ENCODE peak calls at places on chromosomes 6 and 20, in nine cellular contexts. One of them, this sample, is unnamed.

GRCh38 chr6:78666764-78667163 is 200.6 kb upstream of the IRAK1BP1 start:
- DNase-seq in suprapubic skin: no peak
- DNase-seq in K562: no peak
- DNase-seq in endothelial cell of umbilical vein: no peak
- DNase-seq in SK-N-MC: no peak
- DNase-seq in HCT116: no peak
- DNase-seq in GM12878: no peak
- DNase-seq in transverse colon: no peak
- DNase-seq in GM23338: no peak
- DNase-seq in this sample: no peak

GRCh38 chr20:44038681-44039123 is 124.0 kb downstream of the TOX2 start:
- DNase-seq in suprapubic skin: peak; percentile 54
- DNase-seq in K562: no peak
- DNase-seq in endothelial cell of umbilical vein: no peak
- DNase-seq in SK-N-MC: no peak
- DNase-seq in HCT116: no peak
- DNase-seq in GM12878: no peak
- DNase-seq in transverse colon: no peak
- DNase-seq in GM23338: no peak
- DNase-seq in this sample: no peak

GRCh38 chr20:6513586-6513985 is 253.9 kb upstream of the BMP2 start:
- DNase-seq in suprapubic skin: no peak
- DNase-seq in K562: no peak
- DNase-seq in endothelial cell of umbilical vein: no peak
- DNase-seq in SK-N-MC: no peak
- DNase-seq in HCT116: no peak
- DNase-seq in GM12878: no peak
- DNase-seq in transverse colon: no peak
- DNase-seq in GM23338: no peak
- DNase-seq in this sample: no peak

GRCh38 chr6:2429032-2429431 is 183.6 kb upstream of the GMDS start:
- DNase-seq in suprapubic skin: no peak
- DNase-seq in K562: no peak
- DNase-seq in endothelial cell of umbilical vein: no peak
- DNase-seq in SK-N-MC: no peak
- DNase-seq in HCT116: no peak
- DNase-seq in GM12878: no peak
- DNase-seq in transverse colon: no peak
- DNase-seq in GM23338: no peak
- DNase-seq in this sample: no peak

GRCh38 chr20:46784450-46785127 is 75.1 kb downstream of the SLC2A10 start:
- DNase-seq in suprapubic skin: no peak
- DNase-seq in K562: no peak
- DNase-seq in endothelial cell of umbilical vein: no peak
- DNase-seq in SK-N-MC: no peak
- DNase-seq in HCT116: no peak
- DNase-seq in GM12878: no peak
- DNase-seq in transverse colon: no peak
- DNase-seq in GM23338: no peak
- DNase-seq in this sample: no peak

GRCh38 chr20:35523298-35523888 is 6.1 kb downstream of the C20orf173 start:
- DNase-seq in suprapubic skin: no peak
- DNase-seq in K562: peak; percentile 59
- DNase-seq in endothelial cell of umbilical vein: no peak
- DNase-seq in SK-N-MC: no peak
- DNase-seq in HCT116: no peak
- DNase-seq in GM12878: no peak
- DNase-seq in transverse colon: no peak
- DNase-seq in GM23338: peak; percentile 81
- DNase-seq in this sample: no peak

GRCh38 chr6:33118525-33119123 is 42.8 kb downstream of the HLA-DPB1 start:
- DNase-seq in suprapubic skin: no peak
- DNase-seq in K562: peak; percentile 72
- DNase-seq in endothelial cell of umbilical vein: peak; percentile 57
- DNase-seq in SK-N-MC: peak; percentile 44
- DNase-seq in HCT116: peak; percentile 46
- DNase-seq in GM12878: no peak
- DNase-seq in transverse colon: no peak
- DNase-seq in GM23338: peak; percentile 80
- DNase-seq in this sample: no peak

GRCh38 chr6:56542367-56543331 is 100.0 kb downstream of the DST start:
- DNase-seq in suprapubic skin: peak; percentile 97
- DNase-seq in K562: peak; percentile 96
- DNase-seq in endothelial cell of umbilical vein: peak; percentile 97
- DNase-seq in SK-N-MC: peak; percentile 70
- DNase-seq in HCT116: peak; percentile 92
- DNase-seq in GM12878: peak; percentile 91
- DNase-seq in transverse colon: peak; percentile 94
- DNase-seq in GM23338: peak; percentile 96
- DNase-seq in this sample: peak; percentile 93

GRCh38 chr6:169313347-169314010 is 59.8 kb upstream of the THBS2 start:
- DNase-seq in suprapubic skin: no peak
- DNase-seq in K562: no peak
- DNase-seq in endothelial cell of umbilical vein: no peak
- DNase-seq in SK-N-MC: no peak
- DNase-seq in HCT116: no peak
- DNase-seq in GM12878: no peak
- DNase-seq in transverse colon: no peak
- DNase-seq in GM23338: no peak
- DNase-seq in this sample: no peak

GRCh38 chr6:45375449-45375848 is 2.3 kb downstream of the SUPT3H start:
- DNase-seq in suprapubic skin: no peak
- DNase-seq in K562: peak; percentile 31
- DNase-seq in endothelial cell of umbilical vein: no peak
- DNase-seq in SK-N-MC: no peak
- DNase-seq in HCT116: no peak
- DNase-seq in GM12878: no peak
- DNase-seq in transverse colon: no peak
- DNase-seq in GM23338: no peak
- DNase-seq in this sample: no peak

GRCh38 chr6:158767714-158768113 is 51.5 kb downstream of the EZR start:
- DNase-seq in suprapubic skin: no peak
- DNase-seq in K562: no peak
- DNase-seq in endothelial cell of umbilical vein: no peak
- DNase-seq in SK-N-MC: no peak
- DNase-seq in HCT116: no peak
- DNase-seq in GM12878: no peak
- DNase-seq in transverse colon: peak; percentile 46
- DNase-seq in GM23338: no peak
- DNase-seq in this sample: no peak

GRCh38 chr6:20403766-20404640 is 2.3 kb downstream of the E2F3 start:
- DNase-seq in suprapubic skin: peak; percentile 81
- DNase-seq in K562: peak; percentile 93
- DNase-seq in endothelial cell of umbilical vein: peak; percentile 89
- DNase-seq in SK-N-MC: no peak
- DNase-seq in HCT116: peak; percentile 12
- DNase-seq in GM12878: no peak
- DNase-seq in transverse colon: peak; percentile 22
- DNase-seq in GM23338: peak; percentile 69
- DNase-seq in this sample: no peak

GRCh38 chr20:1844723-1845523 is 50.3 kb upstream of the SIRPA start:
- DNase-seq in suprapubic skin: no peak
- DNase-seq in K562: no peak
- DNase-seq in endothelial cell of umbilical vein: peak; percentile 29
- DNase-seq in SK-N-MC: no peak
- DNase-seq in HCT116: no peak
- DNase-seq in GM12878: peak; percentile 80
- DNase-seq in transverse colon: peak; percentile 64
- DNase-seq in GM23338: no peak
- DNase-seq in this sample: no peak

GRCh38 chr6:53706525-53706924 is 41.0 kb upstream of the KLHL31 start:
- DNase-seq in suprapubic skin: no peak
- DNase-seq in K562: no peak
- DNase-seq in endothelial cell of umbilical vein: peak; percentile 19
- DNase-seq in SK-N-MC: no peak
- DNase-seq in HCT116: no peak
- DNase-seq in GM12878: no peak
- DNase-seq in transverse colon: no peak
- DNase-seq in GM23338: no peak
- DNase-seq in this sample: no peak

GRCh38 chr6:3403244-3404154 is 53.4 kb downstream of the SLC22A23 start:
- DNase-seq in suprapubic skin: no peak
- DNase-seq in K562: no peak
- DNase-seq in endothelial cell of umbilical vein: peak; percentile 15
- DNase-seq in SK-N-MC: no peak
- DNase-seq in HCT116: no peak
- DNase-seq in GM12878: no peak
- DNase-seq in transverse colon: peak; percentile 83
- DNase-seq in GM23338: peak; percentile 49
- DNase-seq in this sample: no peak

GRCh38 chr6:133551436-133551835 is 310.3 kb downstream of the EYA4 start:
- DNase-seq in suprapubic skin: no peak
- DNase-seq in K562: no peak
- DNase-seq in endothelial cell of umbilical vein: no peak
- DNase-seq in SK-N-MC: no peak
- DNase-seq in HCT116: no peak
- DNase-seq in GM12878: no peak
- DNase-seq in transverse colon: no peak
- DNase-seq in GM23338: no peak
- DNase-seq in this sample: no peak

GRCh38 chr20:432208-432607 is 24.1 kb downstream of the RBCK1 start:
- DNase-seq in suprapubic skin: no peak
- DNase-seq in K562: no peak
- DNase-seq in endothelial cell of umbilical vein: no peak
- DNase-seq in SK-N-MC: no peak
- DNase-seq in HCT116: no peak
- DNase-seq in GM12878: no peak
- DNase-seq in transverse colon: no peak
- DNase-seq in GM23338: no peak
- DNase-seq in this sample: no peak

GRCh38 chr20:427849-428657 is 20.0 kb downstream of the RBCK1 start:
- DNase-seq in suprapubic skin: no peak
- DNase-seq in K562: no peak
- DNase-seq in endothelial cell of umbilical vein: no peak
- DNase-seq in SK-N-MC: no peak
- DNase-seq in HCT116: no peak
- DNase-seq in GM12878: no peak
- DNase-seq in transverse colon: no peak
- DNase-seq in GM23338: no peak
- DNase-seq in this sample: no peak

GRCh38 chr20:431012-431904 is 23.2 kb downstream of the RBCK1 start:
- DNase-seq in suprapubic skin: no peak
- DNase-seq in K562: peak; percentile 71
- DNase-seq in endothelial cell of umbilical vein: peak; percentile 76
- DNase-seq in SK-N-MC: no peak
- DNase-seq in HCT116: peak; percentile 69
- DNase-seq in GM12878: no peak
- DNase-seq in transverse colon: peak; percentile 59
- DNase-seq in GM23338: peak; percentile 83
- DNase-seq in this sample: no peak

GRCh38 chr20:428658-429200 is 20.6 kb downstream of the RBCK1 start:
- DNase-seq in suprapubic skin: no peak
- DNase-seq in K562: no peak
- DNase-seq in endothelial cell of umbilical vein: no peak
- DNase-seq in SK-N-MC: no peak
- DNase-seq in HCT116: no peak
- DNase-seq in GM12878: no peak
- DNase-seq in transverse colon: no peak
- DNase-seq in GM23338: peak; percentile 60
- DNase-seq in this sample: no peak

GRCh38 chr20:430091-430999 is 22.2 kb downstream of the RBCK1 start:
- DNase-seq in suprapubic skin: no peak
- DNase-seq in K562: no peak
- DNase-seq in endothelial cell of umbilical vein: no peak
- DNase-seq in SK-N-MC: no peak
- DNase-seq in HCT116: no peak
- DNase-seq in GM12878: no peak
- DNase-seq in transverse colon: no peak
- DNase-seq in GM23338: no peak
- DNase-seq in this sample: peak; percentile 46
- H3K36me3 ChIP-seq in suprapubic skin: peaks cover 65% of the 10 kb centered on the region
- H3K36me3 ChIP-seq in K562: peaks cover 29% of the 10 kb centered on the region
- H3K36me3 ChIP-seq in endothelial cell of umbilical vein: peaks cover 25% of the 10 kb centered on the region
- H3K36me3 ChIP-seq in SK-N-MC: peaks cover 14% of the 10 kb centered on the region
- H3K36me3 ChIP-seq in HCT116: peaks cover 16% of the 10 kb centered on the region
- H3K36me3 ChIP-seq in GM12878: peaks cover 16% of the 10 kb centered on the region
- H3K36me3 ChIP-seq in transverse colon: no peaks in the 10 kb centered on the region
- H3K36me3 ChIP-seq in GM23338: no peaks in the 10 kb centered on the region
- H3K36me3 ChIP-seq in this sample: peaks cover 78% of the 10 kb centered on the region

DNA sequence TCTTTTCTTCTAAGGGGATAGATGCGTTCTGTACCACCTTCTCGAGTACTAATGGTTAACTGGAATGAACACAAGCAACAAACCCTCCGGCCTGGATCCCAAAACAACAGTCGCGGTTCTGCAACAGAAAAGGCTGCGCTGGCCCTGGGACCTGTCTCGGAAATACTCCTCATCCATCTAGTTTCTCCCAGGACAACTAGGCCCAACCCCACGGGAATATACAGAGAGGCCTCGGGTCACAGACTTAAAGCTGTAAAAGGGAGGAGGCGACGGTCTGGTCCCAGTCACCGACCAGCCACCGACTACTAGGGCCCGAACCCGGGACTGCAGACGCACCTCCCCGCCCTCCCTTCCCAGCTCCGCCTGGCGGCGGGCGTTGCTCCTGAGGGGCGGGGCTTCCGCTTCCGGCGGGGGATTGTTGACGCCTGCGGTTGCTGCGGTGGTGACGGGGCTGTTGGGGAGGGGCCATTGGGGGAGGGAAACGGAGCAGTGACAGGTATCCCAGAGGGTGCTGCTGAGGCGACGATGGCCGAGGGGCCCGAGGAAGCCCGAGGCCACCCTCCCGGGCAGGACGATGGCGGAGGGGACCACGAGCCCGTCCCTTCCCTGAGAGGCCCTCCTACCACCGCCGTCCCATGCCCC is at the start of gene FAM8A1:
- DNase-seq in suprapubic skin: peak; percentile 96
- DNase-seq in K562: peak; percentile 99
- DNase-seq in endothelial cell of umbilical vein: peak; percentile 84
- DNase-seq in SK-N-MC: peak; percentile 37
- DNase-seq in HCT116: peak; percentile 84
- DNase-seq in GM12878: peak; percentile 66
- DNase-seq in transverse colon: peak; percentile 98
- DNase-seq in GM23338: peak; percentile 97
- DNase-seq in this sample: peak; percentile 98
- TF ChIP-seq POLR2AphosphoS5 in suprapubic skin: peak; percentile 83
- TF ChIP-seq POLR2AphosphoS5 in K562: peak; percentile 85
- TF ChIP-seq POLR2AphosphoS5 in endothelial cell of umbilical vein: peak; percentile 74
- TF ChIP-seq POLR2AphosphoS5 in SK-N-MC: peak; percentile 93
- TF ChIP-seq POLR2AphosphoS5 in HCT116: peak; percentile 94
- TF ChIP-seq POLR2AphosphoS5 in GM12878: peak; percentile 26
- TF ChIP-seq POLR2AphosphoS5 in transverse colon: peak; percentile 89
- TF ChIP-seq POLR2AphosphoS5 in GM23338: peak; percentile 87
- TF ChIP-seq POLR2AphosphoS5 in this sample: peak; percentile 95

GRCh38 chr6:143860111-143860510 is 4.2 kb upstream of the ZC2HC1B start:
- DNase-seq in suprapubic skin: no peak
- DNase-seq in K562: no peak
- DNase-seq in endothelial cell of umbilical vein: no peak
- DNase-seq in SK-N-MC: no peak
- DNase-seq in HCT116: no peak
- DNase-seq in GM12878: no peak
- DNase-seq in transverse colon: no peak
- DNase-seq in GM23338: no peak
- DNase-seq in this sample: no peak

GRCh38 chr6:143857651-143858050 is 6.6 kb upstream of the ZC2HC1B start:
- DNase-seq in suprapubic skin: no peak
- DNase-seq in K562: no peak
- DNase-seq in endothelial cell of umbilical vein: no peak
- DNase-seq in SK-N-MC: no peak
- DNase-seq in HCT116: no peak
- DNase-seq in GM12878: no peak
- DNase-seq in transverse colon: no peak
- DNase-seq in GM23338: no peak
- DNase-seq in this sample: no peak
- H3K36me3 ChIP-seq in suprapubic skin: peaks cover 94% of the 10 kb centered on the region
- H3K36me3 ChIP-seq in K562: peaks cover 90% of the 10 kb centered on the region
- H3K36me3 ChIP-seq in endothelial cell of umbilical vein: peaks cover 16% of the 10 kb centered on the region
- H3K36me3 ChIP-seq in SK-N-MC: peaks cover 75% of the 10 kb centered on the region
- H3K36me3 ChIP-seq in HCT116: peaks cover 45% of the 10 kb centered on the region
- H3K36me3 ChIP-seq in GM12878: peaks cover 26% of the 10 kb centered on the region
- H3K36me3 ChIP-seq in transverse colon: no peaks in the 10 kb centered on the region
- H3K36me3 ChIP-seq in GM23338: peaks cover 71% of the 10 kb centered on the region
- H3K36me3 ChIP-seq in this sample: peaks cover 10% of the 10 kb centered on the region

GRCh38 chr20:51497542-51498467 is 44.7 kb downstream of the NFATC2 start:
- DNase-seq in suprapubic skin: peak; percentile 74
- DNase-seq in K562: no peak
- DNase-seq in endothelial cell of umbilical vein: peak; percentile 26
- DNase-seq in SK-N-MC: peak; percentile 44
- DNase-seq in HCT116: no peak
- DNase-seq in GM12878: peak; percentile 26
- DNase-seq in transverse colon: no peak
- DNase-seq in GM23338: no peak
- DNase-seq in this sample: peak; percentile 55
- TF ChIP-seq POLR2AphosphoS5 in suprapubic skin: no peak
- TF ChIP-seq POLR2AphosphoS5 in K562: no peak
- TF ChIP-seq POLR2AphosphoS5 in endothelial cell of umbilical vein: peak; percentile 30
- TF ChIP-seq POLR2AphosphoS5 in SK-N-MC: no peak
- TF ChIP-seq POLR2AphosphoS5 in HCT116: no peak
- TF ChIP-seq POLR2AphosphoS5 in GM12878: no peak
- TF ChIP-seq POLR2AphosphoS5 in transverse colon: no peak
- TF ChIP-seq POLR2AphosphoS5 in GM23338: no peak
- TF ChIP-seq POLR2AphosphoS5 in this sample: peak; percentile 55